ENCODE peak calls at places on chromosomes 6 and 20, in six cellular contexts. I, Y, C, E, Q and U are unnamed samples.

GRCh38 chr6:107506145-107506544 is 16.2 kb downstream of the SOBP start:
- DNase-seq in I (no peak), Y (no peak), C (no peak), E (peak; percentile 41), Q (no peak), U (no peak)

GRCh38 chr20:40203032-40203431 is 486.0 kb downstream of the MAFB start:
- DNase-seq in I (no peak), Y (no peak), C (no peak), E (no peak), Q (no peak), U (no peak)

GRCh38 chr6:4937414-4937813 is 66.4 kb downstream of the RPP40 start:
- DNase-seq in I (no peak), Y (no peak), C (no peak), E (no peak), Q (no peak), U (no peak)

GRCh38 chr20:10857362-10858070 is 183.7 kb upstream of the JAG1 start:
- DNase-seq in I (no peak), Y (peak; percentile 60), C (peak; percentile 29), E (peak; percentile 58), Q (peak; percentile 88), U (peak; percentile 8)

GRCh38 chr20:11051146-11051545 is 377.3 kb upstream of the JAG1 start:
- DNase-seq in I (no peak), Y (no peak), C (no peak), E (no peak), Q (no peak), U (no peak)

GRCh38 chr6:122555561-122555960 is 54.6 kb upstream of the PKIB start:
- DNase-seq in I (no peak), Y (no peak), C (no peak), E (no peak), Q (no peak), U (no peak)

GRCh38 chr20:64106435-64106961 is 867 bp downstream of the NPBWR2 start:
- DNase-seq in I (no peak), Y (no peak), C (no peak), E (no peak), Q (no peak), U (no peak)

GRCh38 chr6:14743465-14744211 is 502.2 kb upstream of the JARID2 start:
- DNase-seq in I (peak; percentile 94), Y (peak; percentile 100), C (no peak), E (peak; percentile 99), Q (no peak), U (peak; percentile 96)

GRCh38 chr20:63657260-63657936 is 714 bp upstream of the RTEL1 start:
- DNase-seq in I (no peak), Y (no peak), C (no peak), E (no peak), Q (no peak), U (no peak)

GRCh38 chr20:2692036-2692885 is at the start of gene EBF4:
- DNase-seq in I (no peak), Y (no peak), C (peak; percentile 41), E (no peak), Q (no peak), U (peak; percentile 18)

GRCh38 chr6:2763876-2764540 is 1.2 kb upstream of the WRNIP1 start:
- DNase-seq in I (no peak), Y (no peak), C (peak; percentile 34), E (no peak), Q (no peak), U (peak; percentile 58)

GRCh38 chr20:52965819-52966218 is 6.3 kb upstream of the TSHZ2 start:
- DNase-seq in I (no peak), Y (no peak), C (no peak), E (no peak), Q (no peak), U (peak; percentile 42)

GRCh38 chr20:6575912-6576391 is 191.5 kb upstream of the BMP2 start:
- DNase-seq in I (no peak), Y (peak; percentile 72), C (no peak), E (peak; percentile 66), Q (no peak), U (peak; percentile 4)

GRCh38 chr6:118896339-118897136 is 2.6 kb downstream of the ASF1A start:
- DNase-seq in I (peak; percentile 69), Y (peak; percentile 69), C (no peak), E (peak; percentile 65), Q (no peak), U (no peak)

GRCh38 chr20:47863531-47863930 is 78.2 kb upstream of the SULF2 start:
- DNase-seq in I (no peak), Y (no peak), C (no peak), E (peak; percentile 33), Q (no peak), U (no peak)

GRCh38 chr6:122818866-122819265 is 29.8 kb downstream of the SMPDL3A start:
- DNase-seq in I (no peak), Y (no peak), C (no peak), E (no peak), Q (no peak), U (no peak)

DNA sequence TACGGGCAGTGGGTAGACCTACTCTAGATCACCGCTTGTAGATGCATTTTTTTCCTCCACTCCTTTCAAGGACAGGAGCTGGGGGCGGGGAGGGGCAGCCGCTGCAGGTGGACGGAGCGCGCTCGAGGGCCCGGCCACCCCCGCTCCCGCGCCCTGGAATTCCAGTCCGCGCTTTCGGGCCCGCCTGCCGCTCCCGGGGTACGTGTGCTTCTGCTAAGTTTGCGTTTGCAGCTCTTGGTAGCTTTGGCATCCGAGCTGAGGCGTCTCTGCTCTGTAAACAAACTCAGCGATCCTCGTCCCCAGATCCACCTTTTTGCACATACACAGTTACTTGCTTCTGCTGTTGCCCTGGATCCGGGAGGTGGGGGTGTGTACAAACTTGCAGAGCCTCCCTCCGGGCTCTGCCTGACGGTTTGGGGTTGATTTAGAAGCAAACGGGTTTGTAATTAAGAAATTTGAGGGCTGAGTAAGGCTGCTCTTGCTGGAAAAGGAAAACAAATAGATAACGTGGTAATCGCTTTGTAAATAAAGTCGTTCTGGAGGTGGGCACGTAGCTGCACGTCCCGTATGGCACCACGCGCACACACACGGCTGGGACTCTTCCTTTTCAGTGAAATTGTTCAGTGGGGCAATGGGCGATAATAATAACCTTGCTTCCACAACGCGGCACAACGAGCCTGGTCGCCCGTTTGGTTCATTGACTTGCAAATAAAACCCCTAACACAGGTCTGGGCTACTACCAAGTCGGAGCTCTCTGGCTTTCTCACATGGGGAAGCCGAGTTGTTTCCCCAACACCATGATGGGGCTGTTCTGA is 998 bp upstream of the CITED2 start:
- DNase-seq in I (peak; percentile 83), Y (peak; percentile 98), C (peak; percentile 93), E (peak; percentile 90), Q (peak; percentile 94), U (peak; percentile 97)
- H3K4me1 ChIP-seq in I (peaks cover 24% of the 10 kb centered on the region), Y (peaks cover 8% of the 10 kb centered on the region), C (no peaks in the 10 kb centered on the region), E (peaks cover 35% of the 10 kb centered on the region), Q (peaks cover 9% of the 10 kb centered on the region), U (peaks cover 10% of the 10 kb centered on the region)

DNA sequence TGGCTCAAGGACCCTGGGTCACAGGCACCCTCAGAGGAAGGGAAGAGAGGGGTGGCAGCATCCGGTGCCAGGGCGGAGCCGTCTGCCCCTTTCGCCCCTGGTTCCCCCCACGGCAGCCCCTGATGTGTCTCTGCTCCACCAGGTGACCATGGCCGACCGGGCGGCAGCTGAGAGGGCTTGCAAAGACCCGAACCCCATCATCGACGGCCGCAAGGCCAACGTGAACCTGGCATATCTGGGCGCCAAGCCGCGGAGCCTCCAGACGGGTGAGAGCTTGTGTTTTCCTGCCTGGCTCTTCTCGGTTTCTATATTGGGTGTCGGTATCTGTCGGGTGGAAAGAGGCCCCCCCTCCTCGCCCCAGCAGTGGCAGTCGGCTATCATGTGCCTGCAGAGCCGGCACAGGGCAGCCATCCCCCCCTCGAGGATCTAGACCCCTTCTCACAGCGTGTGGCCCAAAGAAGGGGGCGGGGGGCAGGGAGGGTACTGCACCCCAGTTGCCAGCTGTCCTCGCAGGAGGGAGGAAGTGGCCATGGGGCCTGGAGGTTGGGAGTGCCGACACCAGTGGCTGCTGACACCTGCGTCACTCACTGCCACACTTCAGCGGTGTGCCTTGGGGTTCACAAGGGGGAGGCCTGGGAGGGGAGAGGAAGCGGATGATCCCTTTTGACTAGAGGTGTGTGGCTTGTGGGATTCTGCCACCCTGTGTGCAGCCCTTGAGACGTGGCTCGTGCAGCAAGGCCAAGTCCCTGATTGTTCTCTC is 1.5 kb downstream of the RBM38 start:
- DNase-seq in I (no peak), Y (no peak), C (no peak), E (no peak), Q (peak; percentile 63), U (no peak)
- H3K4me1 ChIP-seq in I (peaks cover 24% of the 10 kb centered on the region), Y (peaks cover 9% of the 10 kb centered on the region), C (no peaks in the 10 kb centered on the region), E (peaks cover 33% of the 10 kb centered on the region), Q (peaks cover 27% of the 10 kb centered on the region), U (peaks cover 63% of the 10 kb centered on the region)

GRCh38 chr6:169073311-169073710 is 180.3 kb downstream of the THBS2 start:
- DNase-seq in I (no peak), Y (peak; percentile 95), C (no peak), E (no peak), Q (no peak), U (peak; percentile 97)

GRCh38 chr6:169076240-169076639 is 177.4 kb downstream of the THBS2 start:
- DNase-seq in I (no peak), Y (no peak), C (no peak), E (no peak), Q (no peak), U (no peak)

GRCh38 chr6:169075211-169075621 is 178.4 kb downstream of the THBS2 start:
- DNase-seq in I (no peak), Y (peak; percentile 89), C (peak; percentile 15), E (no peak), Q (peak; percentile 43), U (no peak)

GRCh38 chr6:169072127-169073042 is 181.3 kb downstream of the THBS2 start:
- DNase-seq in I (no peak), Y (no peak), C (no peak), E (no peak), Q (no peak), U (peak; percentile 38)

DNA sequence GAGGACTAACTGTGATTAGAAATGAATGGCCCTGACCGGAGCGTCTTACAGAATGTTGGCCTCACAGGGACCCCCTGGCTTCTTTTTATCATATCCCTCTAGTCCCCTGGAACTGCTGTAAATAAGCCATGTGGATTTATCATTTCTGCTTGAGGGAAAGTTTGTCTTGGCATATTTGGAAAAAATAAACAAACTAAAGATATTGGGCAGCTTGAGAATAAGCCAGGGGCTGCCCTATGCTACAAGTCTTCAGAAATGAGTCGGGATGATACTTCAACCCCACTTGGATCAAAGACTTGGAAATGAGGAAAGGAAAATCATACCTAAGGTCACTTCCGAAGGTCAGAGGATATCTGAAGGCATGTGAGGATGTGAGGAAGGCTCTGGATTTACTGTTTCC is 179.1 kb downstream of the THBS2 start:
- DNase-seq in I (no peak), Y (peak; percentile 47), C (no peak), E (no peak), Q (no peak), U (no peak)
- H3K4me1 ChIP-seq in I (peaks cover 6% of the 10 kb centered on the region), Y (peaks cover 32% of the 10 kb centered on the region), C (no peaks in the 10 kb centered on the region), E (peaks cover 19% of the 10 kb centered on the region), Q (no peaks in the 10 kb centered on the region), U (no peaks in the 10 kb centered on the region)

DNA sequence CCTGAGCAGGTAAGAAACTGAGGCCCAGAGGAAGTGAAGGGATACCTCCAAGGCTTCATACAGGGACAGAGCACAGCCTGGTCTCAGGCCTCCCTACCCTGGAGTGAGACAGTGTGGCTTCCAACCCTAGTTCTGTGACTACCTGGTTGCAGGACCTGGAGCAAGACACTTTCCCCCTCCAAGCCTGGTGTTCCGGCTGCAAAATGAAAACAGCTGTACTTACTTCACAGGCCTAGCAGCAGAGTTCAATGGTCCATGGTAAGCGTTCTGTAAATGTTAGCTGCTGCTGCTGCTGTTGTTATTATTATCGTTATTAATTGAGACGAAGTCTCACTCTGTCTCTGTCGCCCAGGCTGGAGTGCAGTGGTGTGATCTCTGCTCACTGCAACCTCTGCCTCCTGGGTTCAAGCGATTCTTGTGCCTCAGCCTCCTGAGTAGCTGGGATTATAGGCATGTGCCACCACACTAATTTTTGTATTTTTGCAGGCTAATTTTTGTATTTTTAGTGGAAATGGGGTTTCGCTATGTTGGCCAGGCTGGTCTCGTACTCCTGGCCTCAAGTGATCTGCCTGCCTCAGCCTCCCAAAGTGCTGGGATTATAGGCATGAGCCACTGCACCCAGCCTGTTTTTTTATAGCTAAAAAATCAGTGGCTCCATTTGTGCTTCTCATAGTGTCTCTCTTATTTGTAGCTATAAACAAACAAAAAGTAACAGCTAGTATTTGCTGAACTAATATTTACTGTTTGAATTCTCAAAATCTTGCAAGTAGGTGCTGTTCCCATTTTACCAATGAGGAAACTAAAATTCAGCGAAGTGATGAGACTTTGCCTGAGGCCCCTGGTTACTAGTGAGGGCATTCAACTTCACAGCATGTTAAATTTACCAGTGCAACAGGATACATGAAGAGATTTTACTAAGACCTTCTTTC is 41.9 kb downstream of the COX4I2 start:
- DNase-seq in I (no peak), Y (no peak), C (no peak), E (peak; percentile 4), Q (no peak), U (no peak)
- H3K4me1 ChIP-seq in I (peaks cover 76% of the 10 kb centered on the region), Y (peaks cover 36% of the 10 kb centered on the region), C (peaks cover 21% of the 10 kb centered on the region), E (peaks cover 23% of the 10 kb centered on the region), Q (no peaks in the 10 kb centered on the region), U (peaks cover 44% of the 10 kb centered on the region)